ENCODE peak calls at places on chromosomes 7 and 10, in four cellular contexts. N, T, Y and J are unnamed samples. For H3K4me1, the result is how much of the 10 kb centered on the place peaks cover.

GRCh38 chr7:117600912-117601311 is 121.1 kb downstream of the CFTR start:
- DNase-seq in N (no peak), T (no peak), Y (no peak), J (no peak)

GRCh38 chr7:66617295-66617694 is 11.4 kb upstream of the KCTD7 start:
- DNase-seq in N (peak), T (no peak), Y (no peak), J (no peak)

GRCh38 chr10:62638062-62638477 is 166.4 kb upstream of the ADO start:
- DNase-seq in N (no peak), Y (peak), T (no peak), J (peak)

GRCh38 chr7:72805526-72806494 is 22.2 kb downstream of the TYW1B start:
- DNase-seq in N (no peak), Y (peak), T (peak), J (no peak)

GRCh38 chr7:100373261-100373831 is at the start of gene PILRA:
- DNase-seq in T (no peak), Y (peak), N (no peak), J (no peak)

GRCh38 chr10:601356-601963 is 88.0 kb downstream of the DIP2C start:
- DNase-seq in T (no peak), Y (no peak), N (no peak), J (no peak)

GRCh38 chr10:119644215-119644826 is 6.9 kb upstream of the BAG3 start:
- DNase-seq in T (no peak), N (peak), Y (no peak), J (no peak)

GRCh38 chr10:77881636-77882035 is 44.9 kb downstream of the DLG5 start:
- DNase-seq in N (no peak), T (peak), Y (no peak), J (peak)

GRCh38 chr7:104444019-104444418 is 115.6 kb downstream of the LHFPL3 start:
- DNase-seq in N (no peak), Y (no peak), T (no peak), J (no peak)

GRCh38 chr10:74642901-74643585 is 183.4 kb upstream of the KAT6B start:
- DNase-seq in T (no peak), N (no peak), Y (no peak), J (no peak)

GRCh38 chr7:135930565-135931423 is 46.4 kb downstream of the MTPN start:
- DNase-seq in Y (no peak), T (no peak), N (no peak), J (no peak)

GRCh38 chr10:6297951-6298381 is 95.2 kb downstream of the PFKFB3 start:
- DNase-seq in Y (no peak), T (peak), N (no peak), J (peak)

GRCh38 chr7:116188-116981 is 76.0 kb upstream of the FAM20C start:
- DNase-seq in N (no peak), T (no peak), Y (no peak), J (no peak)

GRCh38 chr10:102507521-102507920 is 3.7 kb downstream of the SUFU start:
- DNase-seq in T (no peak), Y (no peak), N (no peak), J (no peak)

GRCh38 chr10:11325817-11326216 is 285.6 kb downstream of the USP6NL start:
- DNase-seq in N (no peak), Y (peak), T (no peak), J (no peak)

GRCh38 chr10:133440633-133441285 is 13.0 kb upstream of the SCART1 start:
- DNase-seq in Y (no peak), T (no peak), N (peak), J (no peak)

GRCh38 chr7:82445226-82445625 is 1.6 kb upstream of the CACNA2D1 start:
- DNase-seq in Y (no peak), N (no peak), T (no peak), J (no peak)

GRCh38 chr7:6398943-6399342 is 48.8 kb downstream of the DAGLB start:
- DNase-seq in Y (no peak), N (no peak), T (no peak), J (no peak)

GRCh38 chr7:15780271-15780670 is 93.8 kb upstream of the MEOX2 start:
- DNase-seq in T (no peak), N (no peak), Y (peak), J (no peak)

GRCh38 chr10:13765641-13766341 is 179.0 kb downstream of the PRPF18 start:
- DNase-seq in T (no peak), Y (no peak), N (peak), J (peak)

GRCh38 chr10:121436630-121437311 is 161.5 kb downstream of the FGFR2 start:
- DNase-seq in N (no peak), T (no peak), Y (no peak), J (no peak)

GRCh38 chr7:121398246-121398645 is 2.1 kb upstream of the FAM3C start:
- DNase-seq in Y (no peak), N (peak), T (no peak), J (peak)

GRCh38 chr10:344582-345200 is 209.4 kb downstream of the ZMYND11 start:
- DNase-seq in T (no peak), N (no peak), Y (no peak), J (no peak)

GRCh38 chr10:84293574-84294016 is 34.8 kb upstream of the CCSER2 start:
- DNase-seq in Y (no peak), N (no peak), T (no peak), J (no peak)

GRCh38 chr10:127739908-127740307 is 2.9 kb downstream of the FOXI2 start:
- DNase-seq in T (no peak), Y (no peak), N (no peak), J (no peak)

GRCh38 chr10:103685880-103686669 is 169.3 kb downstream of the SH3PXD2A start:
- DNase-seq in N (peak), T (peak), Y (peak), J (peak)

GRCh38 chr10:17835688-17836087 is 26.5 kb downstream of the MRC1 start:
- DNase-seq in Y (peak), T (no peak), N (peak), J (no peak)

GRCh38 chr10:79068203-79068561 is 584 bp upstream of the ZMIZ1 start:
- DNase-seq in Y (no peak), T (no peak), N (peak), J (no peak)

GRCh38 chr7:78063758-78064157 is 265.2 kb downstream of the PHTF2 start:
- DNase-seq in T (no peak), Y (no peak), N (no peak), J (no peak)

GRCh38 chr7:66356277-66356721 is 151.2 kb downstream of the TPST1 start:
- DNase-seq in N (no peak), T (no peak), Y (peak), J (peak)

GRCh38 chr10:91652364-91652763 is 19.5 kb upstream of the PPP1R3C start:
- DNase-seq in T (no peak), Y (peak), N (peak), J (no peak)

GRCh38 chr10:132882481-132882951 is 59.9 kb downstream of the CFAP46 start:
- DNase-seq in T (no peak), Y (no peak), N (no peak), J (no peak)

GRCh38 chr7:47846117-47846836 is 102.0 kb downstream of the PKD1L1 start:
- DNase-seq in N (no peak), Y (peak), T (no peak), J (no peak)

GRCh38 chr7:27520828-27521790 is 141.6 kb downstream of the HIBADH start:
- DNase-seq in Y (peak), N (peak), T (peak), J (no peak)

GRCh38 chr7:69903410-69903809 is 305.1 kb downstream of the AUTS2 start:
- DNase-seq in Y (no peak), T (no peak), N (no peak), J (no peak)
- H3K4me1 ChIP-seq in Y (under half), T (under half), N (under half), J (under half)

GRCh38 chr7:40297741-40298311 is 163.0 kb downstream of the SUGCT start:
- DNase-seq in T (no peak), N (no peak), Y (peak), J (no peak)
- H3K27ac ChIP-seq in T (no peak), N (no peak), Y (no peak), J (no peak)

DNA sequence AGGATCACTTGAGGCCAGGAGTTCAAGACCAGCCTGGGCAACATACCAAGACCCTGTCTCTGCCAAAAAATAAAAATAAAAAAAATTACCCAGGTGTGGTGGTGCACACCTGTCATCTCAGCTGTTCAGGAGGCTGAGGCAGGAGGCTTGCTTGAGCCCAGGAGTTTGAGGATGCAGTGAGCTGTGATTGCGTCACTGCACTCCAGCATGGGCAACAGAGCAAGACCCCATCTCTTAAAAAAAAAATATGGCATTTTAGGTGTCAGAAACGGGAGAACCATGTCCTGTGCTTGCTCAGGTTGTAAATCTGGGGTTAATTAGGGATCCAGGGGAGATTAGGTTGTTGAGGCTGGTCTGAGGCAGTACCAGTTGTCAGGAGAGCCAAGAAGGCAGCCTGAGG is 64.9 kb downstream of the GTF2IRD1 start:
- DNase-seq in N (no peak), T (no peak), Y (no peak), J (no peak)
- H3K4me1 ChIP-seq in N (under half), T (under half), Y (under half), J (under half)

GRCh38 chr7:112176241-112176640 is 30.0 kb downstream of the DOCK4 start:
- DNase-seq in T (no peak), N (no peak), Y (no peak), J (no peak)

GRCh38 chr7:112173214-112173905 is 32.8 kb downstream of the DOCK4 start:
- DNase-seq in N (no peak), Y (no peak), T (no peak), J (no peak)

GRCh38 chr7:112176693-112177415 is 29.3 kb downstream of the DOCK4 start:
- DNase-seq in Y (no peak), T (no peak), N (no peak), J (no peak)

GRCh38 chr7:112171673-112172072 is 34.5 kb downstream of the DOCK4 start:
- DNase-seq in N (no peak), T (no peak), Y (no peak), J (no peak)

DNA sequence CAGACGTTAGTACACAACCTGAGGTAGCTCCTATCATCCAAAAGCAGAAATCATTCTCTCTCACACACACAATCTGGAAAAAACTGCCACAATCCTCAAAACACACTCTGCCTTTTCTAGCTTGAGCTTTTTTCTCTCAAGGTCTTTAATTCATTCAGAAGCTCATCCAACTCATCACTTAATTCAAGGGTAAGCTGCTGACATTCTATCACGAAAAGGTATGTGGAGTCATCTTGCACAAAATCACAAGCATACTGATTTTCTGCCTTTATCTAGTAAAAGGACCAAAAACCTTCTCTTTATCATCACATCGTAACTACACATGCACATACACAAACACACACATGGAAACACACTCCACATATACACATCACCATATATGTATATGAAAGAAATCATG is 32.0 kb downstream of the DOCK4 start:
- DNase-seq in N (no peak), T (no peak), Y (no peak), J (no peak)
- H3K27ac ChIP-seq in N (no peak), T (no peak), Y (no peak), J (no peak)

DNA sequence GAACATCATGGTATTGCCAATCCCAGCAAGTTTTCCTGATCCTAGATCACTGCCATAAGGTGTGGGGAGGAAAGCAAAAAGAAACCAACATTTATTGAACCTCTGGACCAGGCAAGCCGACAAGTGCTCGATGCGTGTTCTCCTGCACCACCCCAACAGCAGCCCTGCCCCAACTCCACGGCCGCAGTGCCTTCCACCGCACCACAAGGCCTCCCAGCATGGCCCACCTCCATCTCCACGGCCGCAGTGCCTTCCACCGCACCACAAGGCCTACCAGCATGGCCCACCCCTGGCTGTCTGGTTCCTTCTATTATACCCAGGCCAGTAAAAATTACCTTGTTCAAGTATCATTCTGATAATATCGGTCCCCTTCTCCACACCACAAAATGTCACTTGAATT is 8.7 kb downstream of the HIPK2 start:
- DNase-seq in Y (no peak), T (no peak), N (no peak), J (no peak)
- H3K4me1 ChIP-seq in Y (under half), T (under half), N (under half), J (under half)

GRCh38 chr7:149495785-149496641 is 1.6 kb downstream of the ZNF746 start:
- DNase-seq in N (peak), T (peak), Y (peak), J (peak)
- H3K27ac ChIP-seq in N (peak), T (peak), Y (peak), J (peak)

GRCh38 chr10:114634607-114634974 is 23.5 kb downstream of the ABLIM1 start:
- DNase-seq in N (peak), Y (peak), T (peak), J (no peak)
- H3K4me1 ChIP-seq in N (under half), Y (under half), T (under half), J (under half)